ENCODE peak calls at places on chromosomes 4 and X, in five cellular contexts. K is suprapubic skin; D is ascending aorta; R is CD4-positive, alpha-beta T cell; G is SJCRH30. T is an unnamed sample. For H3K9me3, the result is how much of the 10 kb centered on the place peaks cover.

GRCh38 chr4:81084624-81085023 is 54.1 kb downstream of the BMP3 start:
- DNase-seq in G (peak), D (no peak), R (no peak), K (no peak), T (no peak)

GRCh38 chr4:123708902-123709301 is 312.3 kb downstream of the SPRY1 start:
- DNase-seq in R (no peak), K (no peak), D (no peak), G (no peak), T (no peak)

GRCh38 chrX:6738518-6739470 is 203.9 kb upstream of the VCX3A start:
- DNase-seq in G (no peak), D (no peak), R (no peak), K (no peak), T (no peak)

GRCh38 chrX:116930311-116930710 is 467.5 kb upstream of the CT83 start:
- DNase-seq in D (no peak), K (no peak), G (no peak), R (no peak), T (no peak)

GRCh38 chr4:185846550-185847210 is 34.7 kb upstream of the SORBS2 start:
- DNase-seq in D (no peak), K (no peak), R (no peak), G (no peak), T (no peak)

GRCh38 chr4:188008377-188008776 is 12.8 kb downstream of the ZFP42 start:
- DNase-seq in G (peak), D (no peak), R (no peak), K (no peak), T (no peak)

GRCh38 chr4:151315212-151315886 is 10.1 kb downstream of the SH3D19 start:
- DNase-seq in G (no peak), R (no peak), D (no peak), K (no peak), T (no peak)

GRCh38 chr4:58749206-58749605 is 1639.0 kb upstream of the IGFBP7 start:
- DNase-seq in R (no peak), G (no peak), K (no peak), D (no peak), T (no peak)

GRCh38 chr4:28360681-28361080 is 1500.0 kb downstream of the STIM2 start:
- DNase-seq in R (no peak), G (no peak), D (no peak), K (no peak), T (no peak)

GRCh38 chr4:90317785-90318184 is 190.6 kb downstream of the CCSER1 start:
- DNase-seq in R (no peak), K (no peak), G (no peak), D (no peak), T (no peak)

GRCh38 chr4:110639207-110640092 is 16.6 kb upstream of the PITX2 start:
- DNase-seq in G (no peak), K (no peak), R (no peak), D (no peak), T (no peak)

GRCh38 chrX:101958139-101958538 is 26.3 kb upstream of the ZMAT1 start:
- DNase-seq in G (no peak), K (no peak), R (no peak), D (no peak), T (no peak)

GRCh38 chr4:174928575-174929253 is 10.6 kb downstream of the ADAM29 start:
- DNase-seq in G (no peak), K (no peak), R (no peak), D (no peak), T (no peak)

GRCh38 chr4:174929346-174929745 is 11.2 kb downstream of the ADAM29 start:
- DNase-seq in K (no peak), R (no peak), D (no peak), G (no peak), T (no peak)

GRCh38 chr4:174928174-174928573 is 10.0 kb downstream of the ADAM29 start:
- DNase-seq in D (no peak), K (no peak), R (no peak), G (no peak), T (no peak)

GRCh38 chr4:174930895-174931294 is 12.7 kb downstream of the ADAM29 start:
- DNase-seq in R (no peak), G (no peak), K (no peak), D (no peak), T (no peak)

GRCh38 chr4:174926958-174927357 is 8.8 kb downstream of the ADAM29 start:
- DNase-seq in G (no peak), D (no peak), K (no peak), R (no peak), T (no peak)
- H3K27ac ChIP-seq in G (no peak), D (no peak), K (no peak), R (no peak), T (no peak)

GRCh38 chrX:465418-465817 is 78.7 kb upstream of the PPP2R3B start:
- DNase-seq in K (no peak), G (no peak), R (no peak), D (no peak), T (no peak)
- H3K9me3 ChIP-seq in K (under half), G (under half), R (under half), D (under half), T (under half)

GRCh38 chr4:163335384-163335783 is 3.0 kb upstream of the NPY1R start:
- DNase-seq in R (no peak), G (no peak), K (no peak), D (no peak), T (no peak)

GRCh38 chr4:163332526-163333405 is at the start of gene NPY1R:
- DNase-seq in G (peak), D (peak), K (no peak), R (peak), T (no peak)

GRCh38 chr4:163330828-163331628 is 1.4 kb downstream of the NPY1R start:
- DNase-seq in G (no peak), R (no peak), D (no peak), K (no peak), T (no peak)

DNA sequence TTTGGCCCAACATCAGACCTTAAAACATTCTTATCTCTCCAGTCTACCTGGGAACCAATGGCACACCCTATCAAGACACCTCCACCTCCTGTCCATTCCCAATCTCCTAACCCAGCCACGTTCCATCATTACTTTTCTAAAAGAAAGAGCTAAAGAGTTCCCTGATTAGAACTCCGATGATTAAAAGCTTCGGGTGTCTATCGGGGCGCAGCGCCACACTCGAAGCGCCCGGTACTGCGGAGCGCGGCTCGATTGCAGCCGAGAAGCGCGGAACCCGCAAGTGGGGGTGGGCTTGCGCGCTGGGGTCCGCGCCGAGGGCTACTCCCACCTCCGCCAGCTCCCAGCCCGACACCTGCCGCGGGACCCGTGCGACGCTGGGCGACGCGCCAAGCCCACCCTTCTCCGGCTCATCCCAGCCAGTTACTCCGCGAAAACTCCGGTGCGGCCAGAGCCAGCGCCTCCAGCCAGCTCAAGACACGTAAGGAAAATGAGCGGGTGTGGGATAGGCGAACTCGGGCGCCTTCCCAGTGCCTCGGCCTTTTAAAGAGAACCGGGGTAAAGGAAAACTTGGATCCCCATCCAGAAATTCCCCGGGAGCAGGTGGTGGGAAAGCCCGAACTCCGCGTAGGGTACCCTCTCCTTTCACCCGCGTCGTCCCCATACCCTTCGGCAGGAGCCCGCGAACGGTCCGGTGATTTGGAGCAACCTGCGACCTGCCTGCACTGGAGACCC is 601 bp downstream of the NPY1R start:
- DNase-seq in R (no peak), G (no peak), D (no peak), K (no peak), T (no peak)
- H3K27ac ChIP-seq in R (no peak), G (no peak), D (peak), K (no peak), T (peak)

GRCh38 chr4:96473246-96473645 is 633.4 kb downstream of the PDHA2 start:
- DNase-seq in K (no peak), R (no peak), G (no peak), D (no peak), T (no peak)
- H3K9me3 ChIP-seq in K (under half), R (under half), G (under half), D (under half), T (under half)

DNA sequence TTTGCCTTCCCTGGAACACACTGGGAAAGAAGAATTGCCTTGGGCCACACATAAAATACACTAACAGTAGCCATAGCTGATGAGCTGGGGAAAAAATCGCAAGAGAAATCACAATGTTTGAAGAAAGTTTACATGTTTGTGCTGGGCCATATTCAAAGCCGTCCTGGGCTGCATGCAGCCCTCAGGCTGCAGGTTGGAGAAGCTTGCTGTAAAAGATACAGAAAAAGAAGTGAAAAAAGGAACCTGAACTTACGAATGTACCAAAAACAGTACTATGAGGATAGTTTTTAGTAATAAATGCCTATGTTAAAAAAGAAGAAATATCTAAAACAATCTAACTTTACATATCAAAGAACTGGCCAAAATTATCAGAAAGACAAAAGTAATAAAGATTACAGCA is 82.1 kb downstream of the UGT2B28 start:
- DNase-seq in G (no peak), D (no peak), R (no peak), K (no peak), T (no peak)
- H3K27ac ChIP-seq in G (no peak), D (no peak), R (no peak), K (no peak), T (no peak)

GRCh38 chr4:129062580-129062979 is 30.8 kb downstream of the SCLT1 start:
- DNase-seq in K (no peak), R (no peak), G (no peak), D (no peak), T (no peak)
- H3K9me3 ChIP-seq in K (half or more), R (half or more), G (under half), D (under half), T (half or more)

DNA sequence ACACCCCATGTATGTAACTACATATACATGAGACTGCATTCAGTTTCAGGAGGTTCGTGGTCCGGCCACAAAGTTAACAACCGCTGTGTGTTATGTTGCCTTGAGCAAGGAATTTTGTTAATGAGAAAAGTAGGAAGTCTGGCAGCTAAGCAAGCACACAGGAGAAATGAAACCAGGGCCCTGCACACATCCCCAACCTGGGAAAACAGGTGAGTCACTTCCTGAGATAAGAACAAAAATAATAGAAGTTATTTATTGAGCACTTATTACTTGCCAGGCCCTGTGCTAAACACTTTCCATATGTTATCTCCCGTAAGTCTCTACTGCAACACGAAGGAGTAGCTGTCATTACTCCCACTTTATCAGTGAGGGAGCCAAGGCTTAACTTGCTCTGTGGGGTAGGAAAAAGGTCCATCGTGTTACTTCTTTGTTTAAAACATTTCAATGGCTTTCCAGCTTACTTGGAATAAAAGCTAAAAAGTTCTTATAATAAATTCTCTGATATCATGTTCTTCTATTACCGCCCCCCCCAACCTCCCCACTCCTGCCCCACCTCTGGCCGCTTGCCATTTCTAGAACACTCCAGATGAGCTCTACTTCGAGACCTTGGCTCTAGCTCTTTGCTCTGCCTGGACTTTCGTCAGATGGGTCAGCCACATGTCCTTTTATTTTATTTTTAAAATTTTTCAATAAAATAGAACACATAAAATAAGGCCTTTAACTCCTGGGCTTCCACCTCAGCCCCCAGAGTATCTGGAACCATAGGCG is 36.2 kb upstream of the PLAC8 start:
- DNase-seq in D (no peak), R (no peak), G (no peak), K (no peak), T (no peak)
- H3K27ac ChIP-seq in D (no peak), R (no peak), G (no peak), K (no peak), T (no peak)

DNA sequence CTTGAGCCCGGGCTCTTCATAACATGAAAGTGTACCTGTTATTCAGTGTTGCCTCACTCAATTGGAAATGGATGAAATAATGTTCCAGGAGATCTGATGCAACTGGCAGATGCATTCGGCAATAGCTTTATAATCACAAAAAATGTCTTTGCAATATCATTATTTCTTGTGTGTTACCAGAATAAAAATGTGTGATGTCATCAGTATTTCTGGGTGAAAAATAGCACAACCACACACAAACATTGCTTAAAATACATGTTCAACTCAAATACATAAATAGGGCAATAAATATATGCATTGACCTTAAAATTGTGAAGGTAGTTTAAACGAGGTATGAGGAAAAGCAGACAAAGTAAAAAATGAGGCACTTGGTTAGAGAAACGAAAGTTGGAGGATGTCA is 1266.7 kb upstream of the PCDH7 start:
- DNase-seq in R (no peak), K (no peak), G (no peak), D (no peak), T (no peak)
- H3K9me3 ChIP-seq in R (under half), K (under half), G (under half), D (under half), T (under half)

DNA sequence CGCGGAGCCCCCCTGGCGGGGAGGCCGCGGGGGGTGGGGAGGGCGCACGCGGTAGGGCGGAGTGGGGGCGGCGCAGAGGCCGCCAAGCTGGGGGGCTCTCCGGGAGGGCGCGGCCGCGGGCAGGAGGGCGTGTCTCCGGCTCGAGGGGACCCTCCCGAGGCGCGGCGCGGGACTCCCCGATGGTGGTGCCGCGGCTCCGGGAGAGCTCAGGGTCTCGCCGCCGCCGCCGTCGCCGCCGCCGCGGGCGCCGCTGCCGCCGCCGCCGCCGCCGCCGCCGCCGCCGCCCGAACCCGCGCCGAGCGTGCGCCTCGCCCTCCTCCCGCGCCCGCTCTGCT is at the start of gene PTCHD1:
- DNase-seq in R (no peak), G (no peak), D (no peak), K (no peak), T (no peak)
- H3K27ac ChIP-seq in R (no peak), G (no peak), D (no peak), K (no peak), T (no peak)